ENCODE peak calls at places on chromosomes 12 and 14, in five cellular contexts. N, Y, A, V and U are unnamed samples. For H3K27me3, the result is how much of the 10 kb centered on the place peaks cover.

GRCh38 chr12:55957106-55957859 is 8.6 kb downstream of the PMEL start:
- DNase-seq in N (no peak), Y (no peak), A (no peak), V (no peak), U (no peak)

GRCh38 chr14:101761881-101762529 is 496 bp downstream of the PPP2R5C start:
- DNase-seq in N (peak), Y (peak), A (peak), V (peak), U (peak)

GRCh38 chr12:19810213-19810612 is 370.9 kb downstream of the AEBP2 start:
- DNase-seq in N (no peak), Y (peak), A (no peak), V (no peak), U (no peak)

GRCh38 chr12:80173465-80173864 is 74.1 kb downstream of the OTOGL start:
- DNase-seq in N (no peak), Y (no peak), A (no peak), V (no peak), U (no peak)

GRCh38 chr14:55715889-55716288 is 135.9 kb downstream of the KTN1 start:
- DNase-seq in N (no peak), Y (peak), A (no peak), V (no peak), U (no peak)

GRCh38 chr12:3129301-3130052 is 52.3 kb downstream of the TSPAN9 start:
- DNase-seq in N (peak), Y (no peak), A (peak), V (no peak), U (no peak)

GRCh38 chr14:102182190-102182589 is 42.5 kb downstream of the WDR20 start:
- DNase-seq in N (no peak), Y (peak), A (no peak), V (no peak), U (no peak)

GRCh38 chr12:132842449-132843045 is 13.9 kb upstream of the GOLGA3 start:
- DNase-seq in N (no peak), Y (no peak), A (no peak), V (no peak), U (no peak)

GRCh38 chr12:356276-356988 is 32.7 kb downstream of the KDM5A start:
- DNase-seq in N (no peak), Y (no peak), A (no peak), V (no peak), U (no peak)

GRCh38 chr12:122035292-122035691 is 13.6 kb downstream of the BCL7A start:
- DNase-seq in N (no peak), Y (no peak), A (no peak), V (no peak), U (no peak)

GRCh38 chr12:5442251-5443006 is 10.5 kb downstream of the NTF3 start:
- DNase-seq in N (no peak), Y (peak), A (peak), V (peak), U (no peak)

GRCh38 chr14:102020058-102020971 is 55.9 kb downstream of the DYNC1H1 start:
- DNase-seq in N (peak), Y (peak), A (peak), V (no peak), U (peak)

GRCh38 chr14:92471919-92472318 is 41.7 kb upstream of the RIN3 start:
- DNase-seq in N (no peak), Y (peak), A (no peak), V (no peak), U (no peak)

GRCh38 chr12:116843085-116843484 is 38.2 kb downstream of the HRK start:
- DNase-seq in N (no peak), Y (no peak), A (no peak), V (no peak), U (no peak)

GRCh38 chr14:101116065-101116464 is 212.5 kb upstream of the RTL1 start:
- DNase-seq in N (no peak), Y (no peak), A (no peak), V (no peak), U (no peak)

GRCh38 chr14:34053666-34054065 is 102.8 kb upstream of the EGLN3 start:
- DNase-seq in N (no peak), Y (no peak), A (no peak), V (no peak), U (no peak)

GRCh38 chr12:121955258-121956040 is 37.1 kb downstream of the CFAP251 start:
- DNase-seq in N (no peak), Y (peak), A (no peak), V (peak), U (no peak)

GRCh38 chr12:58277231-58277630 is 335.9 kb downstream of the ATP23 start:
- DNase-seq in N (no peak), Y (no peak), A (no peak), V (no peak), U (no peak)

DNA sequence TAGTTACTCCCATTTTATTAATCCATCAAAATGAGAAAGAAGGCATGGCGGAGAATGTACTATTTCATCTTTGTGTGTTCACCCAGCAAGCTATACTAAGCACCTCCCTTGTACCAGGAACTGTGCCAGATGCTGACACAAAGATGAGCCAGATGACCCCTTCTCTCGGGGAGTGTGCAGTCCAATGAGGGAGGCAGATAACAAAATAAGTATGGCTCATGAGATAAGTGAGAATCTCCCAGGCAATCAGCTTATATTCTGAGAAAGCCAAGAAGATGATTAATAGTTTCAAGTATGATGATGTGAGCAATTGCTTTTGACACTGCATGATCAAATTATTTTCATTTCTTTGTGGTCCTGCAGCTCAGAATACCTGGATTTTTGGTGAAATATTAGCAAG is 1.3 kb upstream of the TMEM233 start:
- DNase-seq in N (no peak), Y (no peak), A (no peak), V (no peak), U (no peak)
- H3K27me3 ChIP-seq in N (under half), Y (under half), A (under half), V (half or more), U (half or more)

GRCh38 chr14:22520786-22521185 is 68.2 kb downstream of the DAD1 start:
- DNase-seq in N (no peak), Y (no peak), A (no peak), V (no peak), U (no peak)
- H3K27me3 ChIP-seq in N (under half), Y (under half), A (under half), V (under half), U (under half)

DNA sequence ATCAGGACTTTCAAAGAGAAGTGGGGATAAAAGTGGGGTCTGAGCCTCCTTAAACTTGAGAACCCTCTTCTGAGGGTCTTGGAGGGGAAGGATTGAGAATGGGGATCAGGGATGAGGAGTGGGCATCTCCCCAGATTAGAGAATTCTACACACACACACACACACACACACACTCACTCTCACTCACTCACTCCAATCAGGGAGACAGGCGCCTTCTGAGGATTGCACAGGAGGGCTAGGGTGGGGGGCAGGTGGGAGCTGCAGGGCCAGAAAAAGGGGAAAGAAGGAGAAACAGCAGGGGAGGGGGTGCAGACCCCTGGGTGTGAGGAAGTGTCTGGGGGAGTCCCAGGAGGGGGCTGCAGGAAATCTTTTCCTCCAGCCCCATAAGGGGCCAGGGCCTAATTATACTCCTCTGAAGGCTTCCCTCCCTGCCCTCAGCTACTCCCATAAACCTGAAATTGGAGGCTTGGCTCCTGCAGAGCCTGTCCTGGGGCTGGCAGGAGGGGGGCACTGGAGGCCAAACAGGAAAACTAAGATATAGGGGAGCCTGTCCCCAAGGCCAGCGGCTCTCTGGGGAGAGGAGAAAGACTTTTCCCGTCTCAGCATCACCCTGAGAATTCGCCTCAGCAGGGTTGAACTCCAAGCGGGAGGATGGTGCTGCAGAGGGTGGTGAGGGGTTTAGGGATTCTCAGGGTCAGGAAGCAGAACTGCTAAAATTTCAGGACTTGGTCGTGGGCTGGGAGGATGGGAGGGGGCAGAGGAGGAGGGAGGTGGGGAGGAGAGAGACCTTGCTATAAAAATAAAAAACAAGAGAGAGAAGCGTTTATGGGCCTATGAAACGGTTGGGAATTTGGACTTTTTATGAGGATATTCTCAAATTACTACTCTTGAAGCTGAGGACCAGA is 1.6 kb downstream of the HOXC9 start:
- DNase-seq in N (no peak), Y (no peak), A (no peak), V (no peak), U (no peak)
- H3K27me3 ChIP-seq in N (half or more), Y (under half), A (under half), V (half or more), U (half or more)

GRCh38 chr12:119006749-119007148 is 25.4 kb downstream of the SRRM4 start:
- DNase-seq in N (no peak), Y (no peak), A (no peak), V (peak), U (no peak)
- H3K27me3 ChIP-seq in N (under half), Y (under half), A (under half), V (under half), U (under half)

DNA sequence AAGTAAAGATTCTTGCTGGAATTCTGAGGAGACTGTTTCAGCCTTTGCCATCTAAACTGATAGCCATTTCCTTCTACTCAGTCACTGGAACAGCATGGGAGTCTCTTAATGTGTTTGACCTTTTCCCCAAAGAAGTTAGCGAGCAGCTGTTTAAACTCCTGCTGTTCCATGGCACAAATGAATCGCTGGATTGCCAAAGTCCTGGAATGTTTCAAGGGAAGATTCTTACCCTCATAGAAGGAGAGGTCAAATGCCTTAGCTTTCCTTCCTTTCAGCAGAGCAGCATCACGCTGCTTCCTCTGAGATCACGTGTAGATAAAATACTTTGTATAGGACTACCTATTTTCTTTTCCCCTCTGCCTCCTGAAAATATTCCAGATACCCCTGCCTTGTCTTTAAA is 10.5 kb upstream of the NR2C1 start:
- DNase-seq in N (no peak), Y (peak), A (no peak), V (peak), U (no peak)
- H3K27me3 ChIP-seq in N (under half), Y (under half), A (under half), V (under half), U (under half)

GRCh38 chr12:54074308-54074707 is 20.7 kb downstream of the HOXC4 start:
- DNase-seq in N (no peak), Y (no peak), A (no peak), V (no peak), U (no peak)
- H3K27me3 ChIP-seq in N (under half), Y (under half), A (under half), V (half or more), U (under half)

GRCh38 chr14:61573321-61573720 is 122.0 kb upstream of the HIF1A start:
- DNase-seq in N (no peak), Y (no peak), A (no peak), V (no peak), U (no peak)

GRCh38 chr14:61575751-61576150 is 119.6 kb upstream of the HIF1A start:
- DNase-seq in N (no peak), Y (peak), A (no peak), V (no peak), U (no peak)

GRCh38 chr14:61574514-61574807 is 120.9 kb upstream of the HIF1A start:
- DNase-seq in N (no peak), Y (no peak), A (no peak), V (peak), U (no peak)

GRCh38 chr14:61575126-61575525 is 120.2 kb upstream of the HIF1A start:
- DNase-seq in N (no peak), Y (no peak), A (no peak), V (no peak), U (no peak)

GRCh38 chr14:61573748-61574513 is 121.4 kb upstream of the HIF1A start:
- DNase-seq in N (peak), Y (peak), A (no peak), V (no peak), U (no peak)
- H3K27me3 ChIP-seq in N (under half), Y (under half), A (under half), V (under half), U (under half)

GRCh38 chr12:57046947-57047890 is 2.7 kb downstream of the MYO1A start:
- DNase-seq in N (peak), Y (no peak), A (peak), V (no peak), U (peak)
- H3K27me3 ChIP-seq in N (under half), Y (half or more), A (under half), V (under half), U (under half)